ENCODE peak calls at places on chromosomes 2 and 18, in five cellular contexts. H is HCT116, C is adrenal gland, O is H1, V is sigmoid colon. E is an unnamed sample.

GRCh38 chr18:58202406-58202730 is 158.3 kb downstream of the NEDD4L start:
- DNase-seq in O (no peak), C (no peak), V (no peak), H (no peak), E (no peak)

GRCh38 chr2:64784168-64785061 is 130.7 kb upstream of the SERTAD2 start:
- DNase-seq in V (no peak), H (no peak), O (no peak), C (no peak), E (no peak)

GRCh38 chr2:10717630-10718029 is 3.8 kb upstream of the ATP6V1C2 start:
- DNase-seq in V (no peak), C (peak), O (no peak), H (no peak), E (peak)

GRCh38 chr2:118202707-118203303 is 114.5 kb downstream of the INSIG2 start:
- DNase-seq in O (no peak), H (no peak), V (no peak), C (peak), E (peak)

GRCh38 chr2:45862843-45863242 is 211.4 kb downstream of the PRKCE start:
- DNase-seq in V (no peak), O (no peak), H (no peak), C (no peak), E (no peak)

GRCh38 chr2:45688479-45689298 is 37.2 kb downstream of the PRKCE start:
- DNase-seq in O (no peak), C (no peak), H (no peak), V (no peak), E (no peak)

GRCh38 chr18:12699747-12700146 is 2.8 kb downstream of the CEP76 start:
- DNase-seq in O (no peak), C (no peak), H (no peak), V (no peak), E (no peak)

GRCh38 chr2:98508690-98509054 is 64.0 kb downstream of the INPP4A start:
- DNase-seq in O (no peak), H (no peak), C (peak), V (peak), E (no peak)

GRCh38 chr2:61662990-61663389 is 124.8 kb upstream of the XPO1 start:
- DNase-seq in O (no peak), V (no peak), C (no peak), H (no peak), E (no peak)

GRCh38 chr2:61664190-61664589 is 126.0 kb upstream of the XPO1 start:
- DNase-seq in H (no peak), V (no peak), C (no peak), O (no peak), E (no peak)

GRCh38 chr2:61658841-61659780 is 121.0 kb upstream of the XPO1 start:
- DNase-seq in H (peak), O (peak), V (no peak), C (peak), E (peak)

GRCh38 chr2:61660511-61661388 is 122.6 kb upstream of the XPO1 start:
- DNase-seq in O (no peak), V (no peak), C (no peak), H (no peak), E (no peak)
- TF ChIP-seq POLR2A in O (no peak), V (no peak), C (no peak), H (no peak), E (no peak)

GRCh38 chr2:190881480-190882326 is 1.1 kb downstream of the GLS start:
- DNase-seq in O (no peak), V (peak), C (peak), H (peak), E (peak)
- TF ChIP-seq POLR2A in O (no peak), V (no peak), C (peak), H (peak), E (peak)

GRCh38 chr18:73235491-73235890 is 367.7 kb upstream of the NETO1 start:
- DNase-seq in H (no peak), C (no peak), V (no peak), O (peak), E (no peak)
- TF ChIP-seq POLR2A in H (no peak), C (no peak), V (no peak), O (no peak), E (no peak)

GRCh38 chr2:189783927-189784867 is at the start of the genes ORMDL1 and PMS1:
- DNase-seq in O (peak), H (peak), V (peak), C (peak), E (peak)
- TF ChIP-seq POLR2A in O (peak), H (peak), V (peak), C (peak), E (peak)

DNA sequence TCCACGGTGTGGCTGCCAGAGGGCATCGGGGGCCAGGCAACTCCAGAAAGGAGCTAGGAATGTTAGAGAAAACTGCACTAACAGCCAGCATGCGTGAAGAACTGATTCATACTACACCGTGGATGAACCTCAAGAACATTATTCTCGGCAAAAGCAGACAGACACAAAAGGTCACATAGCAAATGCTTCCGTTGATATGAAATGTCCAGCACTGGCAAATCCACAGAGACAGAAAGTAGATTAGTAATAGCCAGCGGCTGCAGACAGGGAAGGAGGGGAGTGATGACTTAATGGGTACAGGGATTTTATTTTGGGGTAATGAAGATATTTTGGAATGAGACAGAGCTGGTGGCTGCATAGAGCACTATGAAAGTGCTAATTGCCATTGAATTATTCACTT is 37.4 kb downstream of the SCTR start:
- DNase-seq in H (no peak), C (no peak), O (no peak), V (no peak), E (no peak)
- TF ChIP-seq POLR2A in H (no peak), C (peak), O (no peak), V (no peak), E (no peak)

GRCh38 chr18:35278969-35279368 is 11.1 kb downstream of the ZSCAN30 start:
- DNase-seq in O (no peak), V (no peak), C (no peak), H (no peak), E (no peak)

GRCh38 chr18:35289293-35290069 is 548 bp downstream of the ZSCAN30 start:
- DNase-seq in C (peak), V (peak), O (no peak), H (no peak), E (no peak)

GRCh38 chr18:35282353-35282752 is 7.7 kb downstream of the ZSCAN30 start:
- DNase-seq in H (no peak), C (no peak), V (no peak), O (no peak), E (peak)

GRCh38 chr18:35284846-35285245 is 5.2 kb downstream of the ZSCAN30 start:
- DNase-seq in H (no peak), C (no peak), O (no peak), V (no peak), E (no peak)

GRCh38 chr18:35283923-35284794 is 5.9 kb downstream of the ZSCAN30 start:
- DNase-seq in C (no peak), O (no peak), H (no peak), V (no peak), E (no peak)
- TF ChIP-seq POLR2A in C (no peak), O (no peak), H (no peak), V (no peak), E (no peak)